ENCODE peak calls at places on chromosomes 2 and 18, in four cellular contexts. C is CD4-positive, alpha-beta T cell; Z is AML-193; I is NCI-H748 treated with DMSO at 0.1 percent for 48 hours. Y is an unnamed sample.
A peak's percentile ranks its signal among the peaks of the same experiment; 100 is the strongest.

GRCh38 chr2:152549428-152549827 is 167.8 kb downstream of the PRPF40A start:
- DNase-seq in I (no peak), Z (no peak), C (no peak), Y (no peak)

GRCh38 chr2:219959471-219959870 is 332.0 kb downstream of the SLC4A3 start:
- DNase-seq in Z (no peak), I (no peak), C (no peak), Y (no peak)

GRCh38 chr2:106885981-106886915 is at the start of gene ST6GAL2:
- DNase-seq in I (no peak), C (no peak), Z (no peak), Y (peak; percentile 83)

GRCh38 chr2:12928197-12928596 is 211.5 kb downstream of the TRIB2 start:
- DNase-seq in Z (no peak), I (no peak), C (no peak), Y (no peak)

GRCh38 chr2:217710218-217710565 is 292.6 kb downstream of the TNS1 start:
- DNase-seq in C (no peak), Z (no peak), I (no peak), Y (no peak)

GRCh38 chr2:239864247-239865058 is 160.7 kb downstream of the NDUFA10 start:
- DNase-seq in I (no peak), Z (no peak), C (no peak), Y (no peak)

GRCh38 chr2:88159955-88160415 is 10.2 kb upstream of the THNSL2 start:
- DNase-seq in C (peak; percentile 38), I (peak; percentile 8), Z (peak; percentile 43), Y (peak; percentile 36)

GRCh38 chr2:239193925-239194687 is 206.7 kb downstream of the HDAC4 start:
- DNase-seq in I (no peak), C (no peak), Z (no peak), Y (peak; percentile 77)

GRCh38 chr2:224776795-224777562 is 60.8 kb upstream of the CCDC195 start:
- DNase-seq in C (no peak), Z (no peak), I (no peak), Y (no peak)

GRCh38 chr2:109131777-109132176 is 2.8 kb downstream of the SH3RF3 start:
- DNase-seq in Z (no peak), C (no peak), I (no peak), Y (no peak)

GRCh38 chr18:22999647-23000046 is 66.5 kb downstream of the RBBP8 start:
- DNase-seq in Z (no peak), C (no peak), I (no peak), Y (no peak)